ENCODE peak calls at places on chromosomes 6 and 20, in eight cellular contexts. L, A, W, Q, T, V, U and J are unnamed samples.

GRCh38 chr20:3711418-3712043 is 869 bp downstream of the SIGLEC1 start:
- DNase-seq in L (no peak), A (no peak), W (no peak), Q (no peak), T (no peak), V (no peak), U (no peak), J (no peak)

GRCh38 chr6:130708338-130708737 is 118.9 kb upstream of the SMLR1 start:
- DNase-seq in L (no peak), A (no peak), W (no peak), Q (no peak), T (no peak), V (no peak), U (no peak), J (no peak)

GRCh38 chr6:16950825-16951495 is 150.9 kb upstream of the STMND1 start:
- DNase-seq in L (no peak), A (no peak), W (no peak), Q (no peak), T (no peak), V (no peak), U (no peak), J (no peak)

GRCh38 chr20:16066571-16066970 is 506.7 kb downstream of the KIF16B start:
- DNase-seq in L (no peak), A (no peak), W (no peak), Q (no peak), T (no peak), V (no peak), U (no peak), J (no peak)

GRCh38 chr6:110653381-110653780 is 161.9 kb downstream of the CDK19 start:
- DNase-seq in L (no peak), A (no peak), W (no peak), Q (no peak), T (no peak), V (no peak), U (no peak), J (no peak)

GRCh38 chr20:34235875-34236274 is 5.3 kb upstream of the ASIP start:
- DNase-seq in L (no peak), A (no peak), W (no peak), Q (no peak), T (no peak), V (no peak), U (no peak), J (no peak)

GRCh38 chr6:118617350-118617957 is 33.9 kb downstream of the CEP85L start:
- DNase-seq in L (no peak), A (no peak), W (no peak), Q (no peak), T (no peak), V (no peak), U (no peak), J (no peak)

GRCh38 chr6:1786455-1787108 is 176.9 kb downstream of the FOXC1 start:
- DNase-seq in L (no peak), A (no peak), W (no peak), Q (no peak), T (no peak), V (no peak), U (no peak), J (no peak)

GRCh38 chr6:24566020-24566752 is 71.4 kb downstream of the ALDH5A1 start:
- DNase-seq in L (no peak), A (no peak), W (no peak), Q (no peak), T (no peak), V (no peak), U (no peak), J (no peak)

GRCh38 chr6:44701637-44702101 is 314.2 kb downstream of the CDC5L start:
- DNase-seq in L (no peak), A (no peak), W (peak; percentile 53), Q (no peak), T (peak; percentile 64), V (no peak), U (no peak), J (no peak)

GRCh38 chr20:38308047-38308438 is 4.1 kb downstream of the BPI start:
- DNase-seq in L (no peak), A (no peak), W (peak; percentile 29), Q (no peak), T (peak; percentile 21), V (no peak), U (no peak), J (no peak)

GRCh38 chr6:64258752-64259151 is 623.1 kb downstream of the PHF3 start:
- DNase-seq in L (no peak), A (no peak), W (no peak), Q (no peak), T (no peak), V (no peak), U (no peak), J (no peak)

GRCh38 chr20:36887779-36888133 is 11.8 kb downstream of the TLDC2 start:
- DNase-seq in L (peak; percentile 16), A (no peak), W (peak; percentile 24), Q (no peak), T (peak; percentile 45), V (no peak), U (no peak), J (no peak)

GRCh38 chr6:47680724-47681123 is 17.7 kb upstream of the ADGRF4 start:
- DNase-seq in L (no peak), A (no peak), W (no peak), Q (no peak), T (no peak), V (no peak), U (no peak), J (no peak)

GRCh38 chr6:31270788-31271640 is 878 bp downstream of the HLA-C start:
- DNase-seq in L (peak; percentile 92), A (peak; percentile 57), W (peak; percentile 68), Q (peak; percentile 29), T (peak; percentile 73), V (peak; percentile 77), U (peak; percentile 72), J (peak; percentile 80)

GRCh38 chr6:29826271-29826670 is 1.4 kb upstream of the HLA-G start:
- DNase-seq in L (no peak), A (no peak), W (no peak), Q (no peak), T (no peak), V (no peak), U (no peak), J (no peak)

GRCh38 chr20:10178727-10179313 is 39.8 kb upstream of the SNAP25 start:
- DNase-seq in L (no peak), A (no peak), W (no peak), Q (no peak), T (no peak), V (no peak), U (no peak), J (no peak)

GRCh38 chr20:1389703-1390385 is 3.0 kb downstream of the FKBP1A start:
- DNase-seq in L (no peak), A (no peak), W (peak; percentile 36), Q (no peak), T (peak; percentile 37), V (no peak), U (no peak), J (no peak)
- H3K4me1 ChIP-seq in L (peaks cover 3% of the 10 kb centered on the region), A (peaks cover 38% of the 10 kb centered on the region), W (peaks cover 39% of the 10 kb centered on the region), Q (peaks cover 46% of the 10 kb centered on the region), T (peaks cover 11% of the 10 kb centered on the region), V (peaks cover 70% of the 10 kb centered on the region), U (peaks cover 64% of the 10 kb centered on the region), J (peaks cover 5% of the 10 kb centered on the region)

GRCh38 chr20:53872561-53873248 is 197.7 kb downstream of the BCAS1 start:
- DNase-seq in L (no peak), A (peak; percentile 54), W (no peak), Q (no peak), T (no peak), V (no peak), U (peak; percentile 67), J (no peak)

GRCh38 chr20:53874104-53874503 is 196.3 kb downstream of the BCAS1 start:
- DNase-seq in L (no peak), A (no peak), W (no peak), Q (no peak), T (no peak), V (no peak), U (no peak), J (no peak)

GRCh38 chr20:53874706-53875105 is 195.7 kb downstream of the BCAS1 start:
- DNase-seq in L (no peak), A (no peak), W (no peak), Q (no peak), T (no peak), V (no peak), U (no peak), J (no peak)

GRCh38 chr20:53872081-53872541 is 198.3 kb downstream of the BCAS1 start:
- DNase-seq in L (no peak), A (peak; percentile 39), W (no peak), Q (no peak), T (no peak), V (no peak), U (peak; percentile 35), J (no peak)

DNA sequence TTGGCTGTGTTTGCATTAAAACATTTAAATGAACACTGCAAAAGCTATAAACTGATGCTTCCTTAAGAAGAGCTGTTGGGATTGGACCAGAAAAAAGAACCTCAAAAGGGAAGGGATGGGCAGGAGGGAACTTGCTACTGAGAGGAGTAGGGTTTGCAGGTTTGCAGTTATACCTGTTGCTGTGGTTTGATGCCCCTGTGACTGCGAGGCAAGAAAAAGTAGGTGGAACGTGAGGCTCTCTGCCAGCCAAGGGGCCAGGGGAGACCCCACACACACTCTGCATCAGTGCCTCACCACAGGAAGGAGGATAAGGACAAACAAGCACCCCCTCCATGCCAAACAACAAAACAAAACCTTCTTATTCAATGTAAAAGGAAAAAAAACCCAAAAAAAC is 197.1 kb downstream of the BCAS1 start:
- DNase-seq in L (no peak), A (no peak), W (no peak), Q (no peak), T (no peak), V (no peak), U (peak; percentile 22), J (no peak)
- H3K4me1 ChIP-seq in L (no peaks in the 10 kb centered on the region), A (peaks cover 37% of the 10 kb centered on the region), W (peaks cover 55% of the 10 kb centered on the region), Q (peaks cover 20% of the 10 kb centered on the region), T (peaks cover 7% of the 10 kb centered on the region), V (no peaks in the 10 kb centered on the region), U (peaks cover 42% of the 10 kb centered on the region), J (no peaks in the 10 kb centered on the region)

DNA sequence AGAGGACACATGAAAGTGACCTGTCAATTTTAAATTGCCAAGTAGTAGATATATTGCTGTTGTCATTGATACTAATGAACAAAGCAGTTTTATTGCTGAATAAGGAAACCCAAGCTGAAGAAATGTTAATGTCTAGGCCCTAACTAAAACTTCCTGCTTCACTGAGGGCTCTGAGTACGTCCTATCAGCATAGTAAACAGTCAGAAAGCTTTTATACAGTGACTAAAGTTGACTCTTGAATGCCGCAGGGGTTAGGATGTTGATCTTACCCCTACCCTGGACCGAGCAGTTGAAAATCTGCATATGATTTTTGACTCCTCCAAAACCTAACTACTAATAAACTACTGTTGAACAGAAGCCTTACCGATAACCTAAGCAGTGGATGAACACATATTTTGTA is 149.0 kb downstream of the HIVEP2 start:
- DNase-seq in L (no peak), A (no peak), W (no peak), Q (no peak), T (no peak), V (no peak), U (no peak), J (no peak)
- H3K4me1 ChIP-seq in L (no peaks in the 10 kb centered on the region), A (no peaks in the 10 kb centered on the region), W (no peaks in the 10 kb centered on the region), Q (no peaks in the 10 kb centered on the region), T (no peaks in the 10 kb centered on the region), V (peaks cover 13% of the 10 kb centered on the region), U (peaks cover 28% of the 10 kb centered on the region), J (no peaks in the 10 kb centered on the region)

DNA sequence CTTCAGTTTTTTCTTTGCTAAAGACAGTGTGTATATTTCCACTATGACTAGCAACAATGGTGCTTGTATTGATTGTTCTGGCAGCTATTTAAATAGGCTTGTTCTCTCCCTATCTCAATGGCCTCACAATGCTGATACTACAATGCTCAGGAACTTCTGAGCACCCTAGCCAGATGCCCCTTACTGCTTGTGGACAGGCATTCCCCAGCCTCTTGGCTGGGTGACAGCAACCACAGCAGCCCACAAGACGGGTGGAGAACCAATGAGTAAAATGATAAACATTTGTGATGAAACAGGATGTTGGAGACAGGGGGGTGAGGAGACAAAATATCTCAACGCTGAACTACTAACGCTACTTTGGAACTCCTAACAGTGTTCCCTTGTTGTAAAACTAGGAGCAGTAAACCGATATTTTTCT is 42.3 kb downstream of the HIVEP2 start:
- DNase-seq in L (peak; percentile 78), A (no peak), W (no peak), Q (no peak), T (no peak), V (no peak), U (peak; percentile 87), J (no peak)
- H3K4me1 ChIP-seq in L (peaks cover 2% of the 10 kb centered on the region), A (no peaks in the 10 kb centered on the region), W (peaks cover 8% of the 10 kb centered on the region), Q (peaks cover 7% of the 10 kb centered on the region), T (no peaks in the 10 kb centered on the region), V (peaks cover 69% of the 10 kb centered on the region), U (peaks cover 71% of the 10 kb centered on the region), J (no peaks in the 10 kb centered on the region)